ENCODE peak calls at places on chromosomes 6 and 20, in eight cellular contexts. E is GM10248, B is HuH-7, D is OCI-LY7, N is germinal center, V is nephron progenitor cell, X is dermis blood vessel endothelial cell, T is AG08396. A is an unnamed sample.

GRCh38 chr6:136072691-136073090 is 177.4 kb downstream of the MTFR2 start:
- DNase-seq in N (no peak), D (no peak), X (no peak), T (no peak), B (no peak), E (no peak), V (no peak), A (no peak)

GRCh38 chr6:25404693-25405169 is 125.6 kb downstream of the CARMIL1 start:
- DNase-seq in B (no peak), N (peak), V (no peak), T (no peak), D (peak), E (peak), X (no peak), A (no peak)

GRCh38 chr6:126195625-126196236 is 144.2 kb upstream of the CENPW start:
- DNase-seq in T (no peak), N (no peak), V (no peak), X (no peak), E (no peak), B (no peak), D (no peak), A (no peak)

GRCh38 chr6:44572346-44572745 is 184.8 kb downstream of the CDC5L start:
- DNase-seq in E (no peak), V (no peak), N (no peak), X (no peak), D (no peak), B (no peak), T (no peak), A (no peak)

GRCh38 chr6:17178301-17178700 is 76.5 kb downstream of the STMND1 start:
- DNase-seq in V (no peak), D (no peak), X (no peak), E (no peak), N (no peak), B (no peak), T (no peak), A (no peak)

GRCh38 chr6:33915134-33915533 is 111.3 kb upstream of the MLN start:
- DNase-seq in D (no peak), E (no peak), V (no peak), T (no peak), N (no peak), B (no peak), X (no peak), A (no peak)

GRCh38 chr20:44704551-44704971 is 10.6 kb upstream of the CCN5 start:
- DNase-seq in X (no peak), D (no peak), V (no peak), B (no peak), T (no peak), N (no peak), E (no peak), A (peak)

GRCh38 chr6:12450446-12450845 is 160.3 kb downstream of the EDN1 start:
- DNase-seq in X (no peak), D (no peak), B (no peak), T (no peak), N (no peak), V (no peak), E (no peak), A (no peak)

GRCh38 chr20:10672579-10673127 is 1.1 kb downstream of the JAG1 start:
- DNase-seq in V (peak), E (peak), D (peak), N (peak), B (no peak), T (peak), X (peak), A (peak)

GRCh38 chr6:27400877-27401642 is 12.5 kb downstream of the ZNF391 start:
- DNase-seq in E (no peak), X (no peak), N (no peak), B (no peak), D (no peak), V (no peak), T (no peak), A (no peak)

GRCh38 chr6:157158897-157159296 is 164.4 kb downstream of the TMEM242 start:
- DNase-seq in E (no peak), N (no peak), D (no peak), X (peak), B (no peak), T (no peak), V (no peak), A (peak)

GRCh38 chr6:1670711-1671462 is 61.2 kb downstream of the FOXC1 start:
- DNase-seq in T (no peak), X (no peak), D (no peak), B (no peak), N (no peak), V (no peak), E (no peak), A (no peak)

GRCh38 chr20:11221046-11221445 is 547.2 kb upstream of the JAG1 start:
- DNase-seq in E (no peak), D (no peak), B (no peak), N (no peak), V (no peak), T (no peak), X (no peak), A (no peak)

GRCh38 chr6:99130897-99131873 is 183.4 kb upstream of the FBXL4 start:
- DNase-seq in X (no peak), D (no peak), B (peak), T (no peak), N (no peak), E (no peak), V (no peak), A (no peak)

GRCh38 chr20:62235001-62235776 is 3.1 kb upstream of the OSBPL2 start:
- DNase-seq in B (no peak), E (no peak), X (no peak), T (no peak), D (no peak), N (no peak), V (no peak), A (no peak)

GRCh38 chr20:1499528-1500420 is 8.6 kb upstream of the SIRPB2 start:
- DNase-seq in D (no peak), E (no peak), V (no peak), T (no peak), X (no peak), B (no peak), N (no peak), A (no peak)

GRCh38 chr20:48901326-48901725 is 20.2 kb upstream of the ARFGEF2 start:
- DNase-seq in V (no peak), E (no peak), D (no peak), X (no peak), B (no peak), T (no peak), N (no peak), A (no peak)

GRCh38 chr20:23356203-23356602 is 5.6 kb downstream of the NXT1 start:
- DNase-seq in X (no peak), E (no peak), V (peak), N (no peak), D (no peak), B (no peak), T (no peak), A (no peak)

GRCh38 chr6:10412165-10412947 is 2.5 kb downstream of the TFAP2A start:
- DNase-seq in D (peak), E (peak), X (peak), V (peak), T (peak), N (no peak), B (peak), A (peak)

GRCh38 chr20:18677126-18677525 is 89.3 kb downstream of the DTD1 start:
- DNase-seq in V (no peak), B (no peak), E (no peak), T (no peak), D (no peak), X (no peak), N (no peak), A (no peak)

GRCh38 chr6:12071064-12071615 is 59.0 kb downstream of the HIVEP1 start:
- DNase-seq in D (no peak), E (no peak), N (no peak), V (no peak), B (no peak), T (no peak), X (peak), A (peak)

GRCh38 chr20:7775072-7775471 is 165.2 kb downstream of the HAO1 start:
- DNase-seq in B (no peak), V (no peak), T (peak), N (no peak), E (no peak), D (no peak), X (no peak), A (no peak)

GRCh38 chr6:79070206-79070825 is 7.7 kb downstream of the PHIP start:
- DNase-seq in B (no peak), D (no peak), X (no peak), V (no peak), E (peak), T (peak), N (no peak), A (peak)

GRCh38 chr6:145629478-145629877 is 105.8 kb downstream of the EPM2A start:
- DNase-seq in V (no peak), X (no peak), B (no peak), E (no peak), N (no peak), D (no peak), T (no peak), A (no peak)

A was measured in lung microvascular endothelial cell.